ENCODE peak calls at places on chromosomes 11 and 22, in five cellular contexts. One of them, this sample, is unnamed.

GRCh38 chr11:105073486-105074200 is 28.5 kb upstream of the CARD16 start:
- DNase-seq in H9: no peak
- DNase-seq in MM.1S: no peak
- DNase-seq in AG04450: no peak
- DNase-seq in A673: peak; percentile 40
- DNase-seq in this sample: no peak

GRCh38 chr11:114159320-114159719 is 99.8 kb downstream of the ZBTB16 start:
- DNase-seq in H9: no peak
- DNase-seq in MM.1S: no peak
- DNase-seq in AG04450: no peak
- DNase-seq in A673: no peak
- DNase-seq in this sample: no peak

GRCh38 chr11:69425895-69426544 is 55.4 kb upstream of the LINC01488 start:
- DNase-seq in H9: no peak
- DNase-seq in MM.1S: no peak
- DNase-seq in AG04450: no peak
- DNase-seq in A673: no peak
- DNase-seq in this sample: no peak

GRCh38 chr11:13080861-13081260 is 71.7 kb downstream of the RASSF10 start:
- DNase-seq in H9: no peak
- DNase-seq in MM.1S: no peak
- DNase-seq in AG04450: no peak
- DNase-seq in A673: no peak
- DNase-seq in this sample: no peak

GRCh38 chr11:9896902-9897301 is 233.0 kb downstream of the SWAP70 start:
- DNase-seq in H9: no peak
- DNase-seq in MM.1S: no peak
- DNase-seq in AG04450: no peak
- DNase-seq in A673: no peak
- DNase-seq in this sample: no peak

GRCh38 chr11:113161671-113162589 is 152.5 kb upstream of the TTC12 start:
- DNase-seq in H9: no peak
- DNase-seq in MM.1S: no peak
- DNase-seq in AG04450: no peak
- DNase-seq in A673: no peak
- DNase-seq in this sample: no peak

GRCh38 chr11:75150879-75151278 is at the start of gene SLCO2B1:
- DNase-seq in H9: no peak
- DNase-seq in MM.1S: no peak
- DNase-seq in AG04450: no peak
- DNase-seq in A673: no peak
- DNase-seq in this sample: no peak

GRCh38 chr11:67998150-67999045 is 5.5 kb downstream of the UNC93B1 start:
- DNase-seq in H9: peak; percentile 8
- DNase-seq in MM.1S: no peak
- DNase-seq in AG04450: no peak
- DNase-seq in A673: no peak
- DNase-seq in this sample: no peak

GRCh38 chr11:59957094-59957493 is 6.7 kb upstream of the OOSP4A start:
- DNase-seq in H9: no peak
- DNase-seq in MM.1S: no peak
- DNase-seq in AG04450: no peak
- DNase-seq in A673: no peak
- DNase-seq in this sample: no peak

DNA sequence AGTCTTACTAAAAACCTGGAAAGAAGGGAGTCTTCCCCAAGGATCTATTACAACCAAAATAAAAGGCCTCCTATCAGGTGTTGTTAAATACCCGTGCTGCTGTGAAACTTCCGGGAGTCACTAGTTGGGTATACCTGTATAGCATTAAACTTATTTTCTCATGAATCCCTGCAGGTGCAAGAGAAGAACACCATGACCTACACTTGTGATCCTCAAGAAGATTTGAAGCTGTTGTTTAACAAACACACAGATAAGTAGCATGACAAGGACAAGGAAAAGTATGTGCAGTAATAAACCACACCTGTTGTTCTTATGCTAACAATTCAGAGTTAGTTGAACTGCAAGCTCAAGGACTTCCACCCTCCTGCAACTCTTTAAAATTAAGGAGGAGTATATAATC is 12.0 kb downstream of the OR4C45 start:
- DNase-seq in H9: no peak
- DNase-seq in MM.1S: no peak
- DNase-seq in AG04450: no peak
- DNase-seq in A673: no peak
- DNase-seq in this sample: no peak
- H3K9me3 ChIP-seq in H9: peaks cover 54% of the 10 kb centered on the region
- H3K9me3 ChIP-seq in MM.1S: no peaks in the 10 kb centered on the region
- H3K9me3 ChIP-seq in AG04450: no peaks in the 10 kb centered on the region
- H3K9me3 ChIP-seq in A673: peaks cover 28% of the 10 kb centered on the region
- H3K9me3 ChIP-seq in this sample: peaks cover 2% of the 10 kb centered on the region

GRCh38 chr11:29296680-29297079 is 720.1 kb downstream of the KCNA4 start:
- DNase-seq in H9: no peak
- DNase-seq in MM.1S: no peak
- DNase-seq in AG04450: no peak
- DNase-seq in A673: no peak
- DNase-seq in this sample: no peak

GRCh38 chr11:29305456-29306232 is 711.2 kb downstream of the KCNA4 start:
- DNase-seq in H9: no peak
- DNase-seq in MM.1S: no peak
- DNase-seq in AG04450: no peak
- DNase-seq in A673: no peak
- DNase-seq in this sample: no peak

GRCh38 chr11:29300441-29300840 is 716.4 kb downstream of the KCNA4 start:
- DNase-seq in H9: no peak
- DNase-seq in MM.1S: no peak
- DNase-seq in AG04450: peak; percentile 62
- DNase-seq in A673: no peak
- DNase-seq in this sample: no peak
- H3K27ac ChIP-seq in H9: no peak overlapping the region
- H3K27ac ChIP-seq in MM.1S: no peak overlapping the region
- H3K27ac ChIP-seq in AG04450: peak overlapping the region; percentile 83
- H3K27ac ChIP-seq in A673: no peak overlapping the region
- H3K27ac ChIP-seq in this sample: no peak overlapping the region

GRCh38 chr22:47331750-47332149 is 569.3 kb downstream of the TBC1D22A start:
- DNase-seq in H9: no peak
- DNase-seq in MM.1S: no peak
- DNase-seq in AG04450: no peak
- DNase-seq in A673: no peak
- DNase-seq in this sample: no peak
- H3K9me3 ChIP-seq in H9: peaks cover 94% of the 10 kb centered on the region
- H3K9me3 ChIP-seq in MM.1S: no peaks in the 10 kb centered on the region
- H3K9me3 ChIP-seq in AG04450: peaks cover 21% of the 10 kb centered on the region
- H3K9me3 ChIP-seq in A673: no peaks in the 10 kb centered on the region
- H3K9me3 ChIP-seq in this sample: no peaks in the 10 kb centered on the region

DNA sequence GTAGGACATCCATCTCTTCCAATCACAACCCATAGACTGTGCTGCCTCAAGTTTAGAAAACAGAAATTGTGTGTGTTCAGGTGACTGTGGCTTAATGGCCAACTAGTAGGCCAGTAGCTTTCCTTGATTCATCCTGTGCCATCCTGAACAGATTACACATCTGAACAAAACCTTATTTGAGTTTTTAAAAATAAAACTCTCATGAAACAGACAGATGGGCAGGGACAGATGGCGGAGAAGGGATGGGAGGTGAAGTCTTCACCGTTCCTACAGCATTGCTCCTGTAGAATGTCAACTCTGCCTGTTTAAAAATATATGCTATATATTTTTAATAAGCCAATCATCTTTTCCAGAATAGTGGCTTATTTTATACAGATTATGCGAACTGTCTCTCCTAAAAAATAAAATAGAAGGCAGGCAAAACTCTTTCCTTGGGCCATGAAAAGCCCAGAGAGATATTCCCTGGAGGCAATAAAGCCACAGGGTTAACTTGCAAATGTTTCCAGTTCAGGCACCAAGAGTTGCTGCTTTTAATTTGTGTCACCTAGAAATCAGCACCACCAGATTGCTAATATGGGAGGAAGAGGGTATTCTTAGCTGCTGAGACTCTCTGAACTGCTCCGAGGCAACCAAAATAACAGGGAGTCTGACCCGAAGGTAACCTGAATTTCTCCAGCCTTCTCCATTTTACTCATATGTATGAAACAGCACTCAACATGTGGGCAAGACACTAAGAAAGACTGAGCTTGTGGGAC is 861.2 kb downstream of the OPCML start:
- DNase-seq in H9: no peak
- DNase-seq in MM.1S: no peak
- DNase-seq in AG04450: no peak
- DNase-seq in A673: no peak
- DNase-seq in this sample: no peak
- H3K27ac ChIP-seq in H9: no peak overlapping the region
- H3K27ac ChIP-seq in MM.1S: no peak overlapping the region
- H3K27ac ChIP-seq in AG04450: no peak overlapping the region
- H3K27ac ChIP-seq in A673: no peak overlapping the region
- H3K27ac ChIP-seq in this sample: no peak overlapping the region

GRCh38 chr11:91907225-91907624 is 317.4 kb upstream of the FAT3 start:
- DNase-seq in H9: no peak
- DNase-seq in MM.1S: no peak
- DNase-seq in AG04450: no peak
- DNase-seq in A673: no peak
- DNase-seq in this sample: no peak
- H3K9me3 ChIP-seq in H9: no peaks in the 10 kb centered on the region
- H3K9me3 ChIP-seq in MM.1S: no peaks in the 10 kb centered on the region
- H3K9me3 ChIP-seq in AG04450: no peaks in the 10 kb centered on the region
- H3K9me3 ChIP-seq in A673: no peaks in the 10 kb centered on the region
- H3K9me3 ChIP-seq in this sample: no peaks in the 10 kb centered on the region

GRCh38 chr11:64892838-64893193 is 14.4 kb upstream of the EHD1 start:
- DNase-seq in H9: no peak
- DNase-seq in MM.1S: no peak
- DNase-seq in AG04450: no peak
- DNase-seq in A673: no peak
- DNase-seq in this sample: no peak
- H3K27ac ChIP-seq in H9: no peak overlapping the region
- H3K27ac ChIP-seq in MM.1S: no peak overlapping the region
- H3K27ac ChIP-seq in AG04450: no peak overlapping the region
- H3K27ac ChIP-seq in A673: no peak overlapping the region
- H3K27ac ChIP-seq in this sample: no peak overlapping the region

GRCh38 chr22:49331223-49331815 is 496.4 kb downstream of the BRD1 start:
- DNase-seq in H9: no peak
- DNase-seq in MM.1S: no peak
- DNase-seq in AG04450: no peak
- DNase-seq in A673: no peak
- DNase-seq in this sample: no peak
- H3K9me3 ChIP-seq in H9: no peaks in the 10 kb centered on the region
- H3K9me3 ChIP-seq in MM.1S: no peaks in the 10 kb centered on the region
- H3K9me3 ChIP-seq in AG04450: peaks cover 87% of the 10 kb centered on the region
- H3K9me3 ChIP-seq in A673: peaks cover 7% of the 10 kb centered on the region
- H3K9me3 ChIP-seq in this sample: no peaks in the 10 kb centered on the region

GRCh38 chr11:85724750-85725465 is 38.9 kb upstream of the CCDC89 start:
- DNase-seq in H9: no peak
- DNase-seq in MM.1S: no peak
- DNase-seq in AG04450: no peak
- DNase-seq in A673: no peak
- DNase-seq in this sample: no peak
- H3K27ac ChIP-seq in H9: no peak overlapping the region
- H3K27ac ChIP-seq in MM.1S: no peak overlapping the region
- H3K27ac ChIP-seq in AG04450: peak overlapping the region; percentile 81
- H3K27ac ChIP-seq in A673: no peak overlapping the region
- H3K27ac ChIP-seq in this sample: no peak overlapping the region

This sample was measured in CD4-positive, CD25-positive, alpha-beta regulatory T cell.